ENCODE peak calls at places on chromosomes 13 and 19, in seven cellular contexts. One of them, this sample, is unnamed. For H3K9me3, the result is how much of the 10 kb centered on the place peaks cover.

GRCh38 chr19:993831-994393 is 6.3 kb upstream of the GRIN3B start:
- DNase-seq in K562: no peak
- DNase-seq in lower lobe of right lung: peak
- DNase-seq in mammary epithelial cell: no peak
- DNase-seq in keratinocyte: no peak
- DNase-seq in H9: no peak
- DNase-seq in PC-9: no peak
- DNase-seq in this sample: no peak

GRCh38 chr19:34332027-34332786 is 32.8 kb upstream of the GPI start:
- DNase-seq in lower lobe of right lung: no peak
- DNase-seq in keratinocyte: no peak
- DNase-seq in PC-9: no peak
- DNase-seq in K562: no peak
- DNase-seq in mammary epithelial cell: no peak
- DNase-seq in H9: no peak
- DNase-seq in this sample: no peak

GRCh38 chr13:49302817-49303216 is 55.1 kb downstream of the CDADC1 start:
- DNase-seq in K562: no peak
- DNase-seq in keratinocyte: no peak
- DNase-seq in PC-9: no peak
- DNase-seq in lower lobe of right lung: no peak
- DNase-seq in H9: no peak
- DNase-seq in mammary epithelial cell: peak
- DNase-seq in this sample: no peak

GRCh38 chr19:18807861-18808331 is 16.8 kb upstream of the COMP start:
- DNase-seq in lower lobe of right lung: no peak
- DNase-seq in keratinocyte: no peak
- DNase-seq in mammary epithelial cell: no peak
- DNase-seq in H9: no peak
- DNase-seq in PC-9: no peak
- DNase-seq in K562: no peak
- DNase-seq in this sample: no peak

GRCh38 chr13:94065741-94066140 is 413.7 kb downstream of the DCT start:
- DNase-seq in mammary epithelial cell: no peak
- DNase-seq in PC-9: no peak
- DNase-seq in keratinocyte: no peak
- DNase-seq in K562: no peak
- DNase-seq in lower lobe of right lung: no peak
- DNase-seq in H9: no peak
- DNase-seq in this sample: no peak

GRCh38 chr13:78520425-78520824 is 82.9 kb downstream of the POU4F1 start:
- DNase-seq in mammary epithelial cell: no peak
- DNase-seq in K562: no peak
- DNase-seq in keratinocyte: no peak
- DNase-seq in lower lobe of right lung: no peak
- DNase-seq in PC-9: no peak
- DNase-seq in H9: no peak
- DNase-seq in this sample: no peak

GRCh38 chr19:18896421-18896841 is 473 bp upstream of the CERS1 start:
- DNase-seq in H9: no peak
- DNase-seq in keratinocyte: no peak
- DNase-seq in K562: no peak
- DNase-seq in mammary epithelial cell: peak
- DNase-seq in lower lobe of right lung: no peak
- DNase-seq in PC-9: no peak
- DNase-seq in this sample: no peak

GRCh38 chr13:107730835-107731234 is 484.5 kb downstream of the LIG4 start:
- DNase-seq in PC-9: no peak
- DNase-seq in lower lobe of right lung: no peak
- DNase-seq in mammary epithelial cell: no peak
- DNase-seq in H9: no peak
- DNase-seq in K562: no peak
- DNase-seq in keratinocyte: no peak
- DNase-seq in this sample: no peak

GRCh38 chr19:41510484-41510883 is 65.5 kb upstream of the CEACAM21 start:
- DNase-seq in H9: no peak
- DNase-seq in mammary epithelial cell: no peak
- DNase-seq in lower lobe of right lung: no peak
- DNase-seq in K562: no peak
- DNase-seq in PC-9: no peak
- DNase-seq in keratinocyte: no peak
- DNase-seq in this sample: no peak

GRCh38 chr19:17982430-17982829 is 15.5 kb downstream of the KCNN1 start:
- DNase-seq in lower lobe of right lung: no peak
- DNase-seq in keratinocyte: no peak
- DNase-seq in H9: no peak
- DNase-seq in K562: no peak
- DNase-seq in mammary epithelial cell: no peak
- DNase-seq in PC-9: no peak
- DNase-seq in this sample: no peak

GRCh38 chr13:97978661-97979450 is 25.4 kb downstream of the IPO5 start:
- DNase-seq in PC-9: no peak
- DNase-seq in mammary epithelial cell: no peak
- DNase-seq in lower lobe of right lung: no peak
- DNase-seq in H9: no peak
- DNase-seq in keratinocyte: no peak
- DNase-seq in K562: no peak
- DNase-seq in this sample: no peak

GRCh38 chr13:58081301-58081820 is 449.8 kb downstream of the PCDH17 start:
- DNase-seq in lower lobe of right lung: no peak
- DNase-seq in H9: no peak
- DNase-seq in mammary epithelial cell: no peak
- DNase-seq in K562: no peak
- DNase-seq in PC-9: no peak
- DNase-seq in keratinocyte: no peak
- DNase-seq in this sample: no peak

GRCh38 chr19:33868076-33868735 is 71.5 kb downstream of the KCTD15 start:
- DNase-seq in PC-9: no peak
- DNase-seq in keratinocyte: no peak
- DNase-seq in H9: no peak
- DNase-seq in mammary epithelial cell: no peak
- DNase-seq in K562: no peak
- DNase-seq in lower lobe of right lung: no peak
- DNase-seq in this sample: no peak

GRCh38 chr13:43270043-43270830 is 246.9 kb downstream of the DNAJC15 start:
- DNase-seq in H9: no peak
- DNase-seq in lower lobe of right lung: no peak
- DNase-seq in K562: no peak
- DNase-seq in mammary epithelial cell: no peak
- DNase-seq in keratinocyte: no peak
- DNase-seq in PC-9: no peak
- DNase-seq in this sample: no peak

GRCh38 chr13:102354011-102354410 is 47.8 kb downstream of the FGF14 start:
- DNase-seq in lower lobe of right lung: no peak
- DNase-seq in PC-9: no peak
- DNase-seq in H9: no peak
- DNase-seq in K562: no peak
- DNase-seq in keratinocyte: no peak
- DNase-seq in mammary epithelial cell: no peak
- DNase-seq in this sample: no peak

GRCh38 chr13:50156140-50156539 is 140.9 kb downstream of the KCNRG start:
- DNase-seq in mammary epithelial cell: peak
- DNase-seq in keratinocyte: no peak
- DNase-seq in lower lobe of right lung: no peak
- DNase-seq in K562: no peak
- DNase-seq in H9: no peak
- DNase-seq in PC-9: no peak
- DNase-seq in this sample: no peak

GRCh38 chr13:44437356-44438233 is 64.0 kb downstream of the SERP2 start:
- DNase-seq in K562: no peak
- DNase-seq in keratinocyte: no peak
- DNase-seq in mammary epithelial cell: peak
- DNase-seq in lower lobe of right lung: no peak
- DNase-seq in PC-9: no peak
- DNase-seq in H9: no peak
- DNase-seq in this sample: no peak

GRCh38 chr13:32852568-32852967 is 163.7 kb upstream of the KL start:
- DNase-seq in H9: no peak
- DNase-seq in PC-9: no peak
- DNase-seq in keratinocyte: no peak
- DNase-seq in mammary epithelial cell: no peak
- DNase-seq in lower lobe of right lung: no peak
- DNase-seq in K562: no peak
- DNase-seq in this sample: no peak

GRCh38 chr19:38781058-38781457 is 7.7 kb upstream of the LGALS7 start:
- DNase-seq in keratinocyte: no peak
- DNase-seq in mammary epithelial cell: no peak
- DNase-seq in lower lobe of right lung: no peak
- DNase-seq in H9: no peak
- DNase-seq in K562: peak
- DNase-seq in PC-9: no peak
- DNase-seq in this sample: no peak

GRCh38 chr13:109331898-109332297 is 454.5 kb downstream of the IRS2 start:
- DNase-seq in K562: no peak
- DNase-seq in PC-9: peak
- DNase-seq in lower lobe of right lung: no peak
- DNase-seq in H9: no peak
- DNase-seq in mammary epithelial cell: no peak
- DNase-seq in keratinocyte: no peak
- DNase-seq in this sample: no peak

GRCh38 chr13:109439813-109440212 is 346.6 kb downstream of the IRS2 start:
- DNase-seq in K562: no peak
- DNase-seq in mammary epithelial cell: no peak
- DNase-seq in PC-9: no peak
- DNase-seq in keratinocyte: no peak
- DNase-seq in H9: no peak
- DNase-seq in lower lobe of right lung: no peak
- DNase-seq in this sample: no peak

GRCh38 chr19:48615145-48616040 is 517 bp upstream of the FAM83E start:
- DNase-seq in keratinocyte: no peak
- DNase-seq in H9: peak
- DNase-seq in K562: no peak
- DNase-seq in PC-9: no peak
- DNase-seq in lower lobe of right lung: no peak
- DNase-seq in mammary epithelial cell: no peak
- DNase-seq in this sample: no peak

GRCh38 chr13:27203854-27204253 is 32.2 kb upstream of the USP12 start:
- DNase-seq in PC-9: no peak
- DNase-seq in K562: no peak
- DNase-seq in H9: no peak
- DNase-seq in keratinocyte: no peak
- DNase-seq in lower lobe of right lung: no peak
- DNase-seq in mammary epithelial cell: peak
- DNase-seq in this sample: no peak

GRCh38 chr13:51412431-51412830 is 40.4 kb downstream of the INTS6 start:
- DNase-seq in mammary epithelial cell: no peak
- DNase-seq in keratinocyte: no peak
- DNase-seq in PC-9: no peak
- DNase-seq in lower lobe of right lung: no peak
- DNase-seq in K562: no peak
- DNase-seq in H9: no peak
- DNase-seq in this sample: no peak

GRCh38 chr13:97226788-97227627 is 4.9 kb downstream of the MBNL2 start:
- DNase-seq in H9: peak
- DNase-seq in K562: peak
- DNase-seq in PC-9: no peak
- DNase-seq in mammary epithelial cell: no peak
- DNase-seq in lower lobe of right lung: no peak
- DNase-seq in keratinocyte: no peak
- DNase-seq in this sample: peak

GRCh38 chr19:18167975-18168645 is 5.5 kb upstream of the IFI30 start:
- DNase-seq in K562: peak
- DNase-seq in lower lobe of right lung: peak
- DNase-seq in keratinocyte: no peak
- DNase-seq in PC-9: peak
- DNase-seq in mammary epithelial cell: no peak
- DNase-seq in H9: no peak
- DNase-seq in this sample: peak

GRCh38 chr19:5103061-5103701 is 134.3 kb downstream of the KDM4B start:
- DNase-seq in PC-9: no peak
- DNase-seq in H9: no peak
- DNase-seq in keratinocyte: no peak
- DNase-seq in mammary epithelial cell: no peak
- DNase-seq in K562: no peak
- DNase-seq in lower lobe of right lung: no peak
- DNase-seq in this sample: no peak

GRCh38 chr13:49258097-49258796 is 10.5 kb downstream of the CDADC1 start:
- DNase-seq in lower lobe of right lung: no peak
- DNase-seq in keratinocyte: no peak
- DNase-seq in H9: no peak
- DNase-seq in K562: no peak
- DNase-seq in mammary epithelial cell: no peak
- DNase-seq in PC-9: no peak
- DNase-seq in this sample: no peak

GRCh38 chr13:110396476-110396875 is 89.4 kb downstream of the COL4A2 start:
- DNase-seq in lower lobe of right lung: no peak
- DNase-seq in H9: no peak
- DNase-seq in PC-9: no peak
- DNase-seq in keratinocyte: no peak
- DNase-seq in K562: no peak
- DNase-seq in mammary epithelial cell: no peak
- DNase-seq in this sample: no peak

GRCh38 chr13:111925146-111925875 is 141.6 kb upstream of the SOX1 start:
- DNase-seq in PC-9: no peak
- DNase-seq in K562: no peak
- DNase-seq in keratinocyte: no peak
- DNase-seq in lower lobe of right lung: no peak
- DNase-seq in mammary epithelial cell: no peak
- DNase-seq in H9: peak
- DNase-seq in this sample: no peak
- H3K9me3 ChIP-seq in PC-9: under half
- H3K9me3 ChIP-seq in K562: under half
- H3K9me3 ChIP-seq in keratinocyte: under half
- H3K9me3 ChIP-seq in lower lobe of right lung: under half
- H3K9me3 ChIP-seq in mammary epithelial cell: under half
- H3K9me3 ChIP-seq in H9: under half
- H3K9me3 ChIP-seq in this sample: under half

DNA sequence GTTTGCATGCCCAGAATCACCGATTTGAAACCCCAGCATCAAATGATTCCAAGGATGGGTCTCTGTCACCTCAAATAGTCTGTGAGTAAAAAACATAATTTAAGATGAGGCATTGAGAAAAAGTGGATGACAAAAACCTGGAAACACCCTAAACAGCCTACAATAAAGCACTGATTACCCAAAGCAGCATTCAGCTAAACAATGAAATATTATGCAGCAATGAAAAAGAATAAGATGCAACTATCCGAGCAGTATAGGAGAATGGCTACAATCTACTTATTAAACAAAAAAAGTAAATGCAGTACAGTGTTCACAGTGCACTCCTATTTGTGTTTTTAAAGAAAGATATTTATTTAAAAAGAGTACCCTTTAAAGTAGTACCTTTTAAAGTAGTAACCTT is 7.7 kb upstream of the RFX2 start:
- DNase-seq in PC-9: no peak
- DNase-seq in lower lobe of right lung: no peak
- DNase-seq in H9: no peak
- DNase-seq in keratinocyte: no peak
- DNase-seq in K562: no peak
- DNase-seq in mammary epithelial cell: no peak
- DNase-seq in this sample: no peak
- H3K9me3 ChIP-seq in PC-9: under half
- H3K9me3 ChIP-seq in lower lobe of right lung: under half
- H3K9me3 ChIP-seq in H9: under half
- H3K9me3 ChIP-seq in keratinocyte: under half
- H3K9me3 ChIP-seq in K562: under half
- H3K9me3 ChIP-seq in mammary epithelial cell: under half
- H3K9me3 ChIP-seq in this sample: under half

GRCh38 chr19:16014923-16015804 is 61.1 kb upstream of the TPM4 start:
- DNase-seq in K562: no peak
- DNase-seq in mammary epithelial cell: no peak
- DNase-seq in lower lobe of right lung: no peak
- DNase-seq in PC-9: no peak
- DNase-seq in H9: no peak
- DNase-seq in keratinocyte: no peak
- DNase-seq in this sample: no peak
- H3K9me3 ChIP-seq in K562: under half
- H3K9me3 ChIP-seq in mammary epithelial cell: under half
- H3K9me3 ChIP-seq in lower lobe of right lung: under half
- H3K9me3 ChIP-seq in PC-9: under half
- H3K9me3 ChIP-seq in H9: half or more
- H3K9me3 ChIP-seq in keratinocyte: under half
- H3K9me3 ChIP-seq in this sample: under half

GRCh38 chr19:44345969-44346368 is 10.5 kb downstream of the ZNF112 start:
- DNase-seq in keratinocyte: no peak
- DNase-seq in H9: no peak
- DNase-seq in mammary epithelial cell: no peak
- DNase-seq in K562: no peak
- DNase-seq in lower lobe of right lung: no peak
- DNase-seq in PC-9: no peak
- DNase-seq in this sample: no peak
- H3K9me3 ChIP-seq in keratinocyte: under half
- H3K9me3 ChIP-seq in H9: under half
- H3K9me3 ChIP-seq in mammary epithelial cell: under half
- H3K9me3 ChIP-seq in K562: under half
- H3K9me3 ChIP-seq in lower lobe of right lung: half or more
- H3K9me3 ChIP-seq in PC-9: under half
- H3K9me3 ChIP-seq in this sample: half or more

This sample was measured in transverse colon.